ENCODE peak calls at places on chromosome 9, in seven cellular contexts. B, K, N, I, Z, J and S are unnamed samples.

GRCh38 chr9:113511047-113511521 is 47.6 kb downstream of the RGS3 start:
- DNase-seq in B (no peak), K (no peak), J (peak; percentile 54), N (no peak), I (no peak), Z (no peak), S (no peak)

GRCh38 chr9:3865373-3865772 is 339.6 kb upstream of the RFX3 start:
- DNase-seq in J (no peak), N (peak; percentile 35), K (no peak), I (no peak), Z (peak; percentile 73), B (no peak), S (no peak)

GRCh38 chr9:90793729-90794128 is 7.9 kb upstream of the SYK start:
- DNase-seq in J (no peak), K (no peak), I (no peak), B (no peak), Z (no peak), N (no peak), S (no peak)

GRCh38 chr9:88660611-88661010 is 125.6 kb downstream of the NXNL2 start:
- DNase-seq in N (no peak), I (no peak), Z (peak; percentile 33), B (peak; percentile 12), J (peak; percentile 41), K (no peak), S (no peak)

GRCh38 chr9:132168347-132168746 is 6.5 kb downstream of the NTNG2 start:
- DNase-seq in K (no peak), B (no peak), I (no peak), N (no peak), Z (no peak), J (no peak), S (no peak)

GRCh38 chr9:104950838-104951237 is 22.9 kb upstream of the ABCA1 start:
- DNase-seq in N (no peak), J (no peak), I (no peak), Z (no peak), B (no peak), K (no peak), S (no peak)

GRCh38 chr9:36461341-36461740 is 61.3 kb upstream of the RNF38 start:
- DNase-seq in B (no peak), N (peak; percentile 32), K (peak; percentile 6), J (no peak), Z (peak; percentile 59), I (no peak), S (peak; percentile 5)

GRCh38 chr9:69899491-69899890 is 78.9 kb downstream of the CFAP95 start:
- DNase-seq in K (no peak), Z (no peak), N (no peak), I (no peak), B (no peak), J (no peak), S (no peak)

GRCh38 chr9:21931428-21931827 is 62.8 kb downstream of the CDKN2A start:
- DNase-seq in J (no peak), K (no peak), N (no peak), B (no peak), Z (peak; percentile 1), I (no peak), S (no peak)

GRCh38 chr9:77839459-77840140 is 191.5 kb upstream of the GNA14 start:
- DNase-seq in Z (peak; percentile 83), I (no peak), B (peak; percentile 31), K (no peak), N (peak; percentile 75), J (no peak), S (peak; percentile 59)
- H3K4me3 ChIP-seq in Z (no peak overlapping the region), I (no peak overlapping the region), B (no peak overlapping the region), K (no peak overlapping the region), N (no peak overlapping the region), J (no peak overlapping the region), S (no peak overlapping the region)

GRCh38 chr9:137590469-137591383 is at the start of gene ZMYND19:
- DNase-seq in Z (peak; percentile 78), K (peak; percentile 42), J (peak; percentile 89), N (peak; percentile 80), B (peak; percentile 62), I (peak; percentile 82), S (no peak)
- TF ChIP-seq CTCF in Z (no peak), K (no peak), J (no peak), N (no peak), B (no peak), I (no peak), S (no peak)

DNA sequence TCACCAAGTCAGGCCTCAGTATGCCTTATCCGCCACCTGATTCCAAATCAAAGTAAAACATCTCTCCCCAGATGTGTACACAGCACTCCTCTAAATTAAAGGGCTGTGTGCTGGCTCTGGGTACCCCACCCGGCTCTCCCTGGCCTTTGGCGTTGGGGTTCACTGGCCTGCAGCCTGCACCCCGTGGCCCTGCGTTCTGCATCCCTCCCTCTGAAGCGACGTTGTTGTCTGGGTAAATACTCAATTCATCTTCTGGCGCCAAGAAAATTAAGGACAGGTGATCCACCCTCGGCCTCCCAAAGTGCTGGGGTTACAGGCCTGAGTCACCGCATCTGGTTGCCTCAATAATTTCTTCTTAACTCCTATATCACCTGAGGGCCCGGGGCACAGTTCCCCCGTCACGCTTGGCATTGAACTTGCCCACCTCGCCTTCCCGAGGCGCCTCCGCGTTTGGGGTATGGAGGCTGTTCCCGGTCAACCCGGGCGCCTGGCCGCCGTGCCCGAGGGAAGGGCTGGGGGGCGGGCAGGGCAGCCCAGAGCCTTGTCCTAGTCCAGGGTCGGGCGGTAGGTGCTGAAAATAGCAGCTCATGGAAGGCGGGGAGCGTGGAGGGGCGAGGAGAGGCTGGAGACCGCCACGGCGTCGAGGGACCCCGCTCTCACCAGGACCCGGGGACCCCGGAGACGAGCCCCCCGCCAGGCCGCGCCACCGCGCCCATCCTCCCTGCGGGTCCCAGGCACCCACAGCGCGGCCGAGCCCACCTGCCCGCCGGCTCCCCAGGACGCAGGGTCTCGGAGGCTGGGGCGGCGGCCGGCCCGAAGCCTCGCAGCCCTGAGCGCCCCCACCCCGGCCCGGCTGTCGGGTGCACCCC is 531 bp downstream of the ABO start:
- DNase-seq in I (no peak), B (no peak), K (no peak), Z (no peak), J (peak; percentile 35), N (no peak), S (no peak)
- H3K4me3 ChIP-seq in I (peak overlapping the region; percentile 83), B (peak overlapping the region; percentile 32), K (no peak overlapping the region), Z (no peak overlapping the region), J (peak overlapping the region; percentile 79), N (no peak overlapping the region), S (no peak overlapping the region)

DNA sequence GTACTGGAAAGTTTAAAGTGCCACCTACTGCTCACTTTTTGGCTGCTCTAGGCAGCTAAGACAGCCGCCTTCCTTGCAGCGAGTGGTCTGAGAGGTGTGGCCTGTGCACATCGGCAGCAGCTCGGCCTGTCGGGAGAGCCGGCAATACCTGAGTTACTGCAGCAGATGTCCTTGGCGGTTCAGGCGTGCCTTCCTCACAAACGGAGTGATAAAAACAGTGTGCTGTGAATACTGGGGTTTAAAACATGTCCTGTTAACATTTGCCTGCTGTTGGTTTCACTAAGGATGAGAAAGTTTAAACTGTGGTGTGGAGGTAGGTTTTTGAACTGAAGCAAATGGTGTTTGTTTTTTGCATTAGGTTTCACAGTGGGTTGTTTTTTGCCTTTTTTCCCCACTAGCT is 12.9 kb downstream of the TRAF2 start:
- DNase-seq in J (peak; percentile 63), K (no peak), Z (no peak), B (no peak), N (no peak), I (peak; percentile 44), S (no peak)
- TF ChIP-seq CTCF in J (no peak), K (no peak), Z (no peak), B (no peak), N (no peak), I (no peak), S (no peak)

DNA sequence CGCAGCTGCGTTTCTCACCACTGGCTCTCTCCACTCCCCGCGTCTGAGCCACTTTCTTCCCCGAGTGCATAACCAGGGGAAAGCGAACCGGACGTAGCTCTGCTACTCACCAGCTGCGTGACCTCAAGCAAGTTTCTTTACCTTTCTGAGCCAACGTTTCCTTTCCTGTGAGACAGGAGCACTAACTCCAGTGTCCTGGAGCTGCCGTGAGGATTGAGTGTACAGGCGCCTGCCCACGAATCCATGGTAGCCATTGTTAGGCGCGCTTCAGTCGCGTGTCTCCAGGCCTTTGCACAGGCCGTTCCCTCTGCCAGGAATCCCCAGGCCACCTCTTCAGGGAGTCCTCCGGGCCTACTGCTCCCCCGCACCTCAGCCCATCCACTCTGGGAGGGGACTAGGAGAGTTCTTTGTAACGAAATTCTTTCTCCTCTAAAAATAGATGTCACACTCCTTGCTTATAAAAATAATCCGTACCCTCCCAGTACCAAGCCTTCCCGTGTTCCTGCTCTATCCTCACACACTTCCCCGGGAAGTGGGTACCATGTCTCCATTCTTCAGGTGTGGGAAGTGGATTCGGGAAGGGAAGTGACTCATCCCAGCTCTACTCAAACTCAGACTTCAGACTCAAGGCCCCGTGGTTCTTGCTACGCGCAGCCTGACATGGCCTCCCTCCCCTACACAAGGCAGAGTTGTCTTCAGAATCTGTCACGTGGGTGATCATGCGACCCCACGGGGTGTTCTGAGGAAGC is 16.2 kb upstream of the CRB2 start:
- DNase-seq in N (no peak), K (no peak), Z (no peak), J (peak; percentile 66), B (no peak), I (peak; percentile 79), S (no peak)
- H3K4me3 ChIP-seq in N (no peak overlapping the region), K (no peak overlapping the region), Z (no peak overlapping the region), J (no peak overlapping the region), B (no peak overlapping the region), I (peak overlapping the region; percentile 30), S (no peak overlapping the region)

GRCh38 chr9:19642256-19642655 is 146.6 kb downstream of the SLC24A2 start:
- DNase-seq in J (no peak), I (no peak), N (no peak), Z (no peak), K (no peak), B (no peak), S (no peak)
- TF ChIP-seq CTCF in J (no peak), I (no peak), N (no peak), Z (no peak), K (no peak), B (no peak), S (no peak)

GRCh38 chr9:136345281-136346156 is 18.0 kb downstream of the DNLZ start:
- DNase-seq in N (peak; percentile 38), B (no peak), J (peak; percentile 65), K (no peak), I (no peak), Z (peak; percentile 52), S (no peak)
- H3K4me3 ChIP-seq in N (no peak overlapping the region), B (no peak overlapping the region), J (no peak overlapping the region), K (no peak overlapping the region), I (no peak overlapping the region), Z (no peak overlapping the region), S (no peak overlapping the region)

DNA sequence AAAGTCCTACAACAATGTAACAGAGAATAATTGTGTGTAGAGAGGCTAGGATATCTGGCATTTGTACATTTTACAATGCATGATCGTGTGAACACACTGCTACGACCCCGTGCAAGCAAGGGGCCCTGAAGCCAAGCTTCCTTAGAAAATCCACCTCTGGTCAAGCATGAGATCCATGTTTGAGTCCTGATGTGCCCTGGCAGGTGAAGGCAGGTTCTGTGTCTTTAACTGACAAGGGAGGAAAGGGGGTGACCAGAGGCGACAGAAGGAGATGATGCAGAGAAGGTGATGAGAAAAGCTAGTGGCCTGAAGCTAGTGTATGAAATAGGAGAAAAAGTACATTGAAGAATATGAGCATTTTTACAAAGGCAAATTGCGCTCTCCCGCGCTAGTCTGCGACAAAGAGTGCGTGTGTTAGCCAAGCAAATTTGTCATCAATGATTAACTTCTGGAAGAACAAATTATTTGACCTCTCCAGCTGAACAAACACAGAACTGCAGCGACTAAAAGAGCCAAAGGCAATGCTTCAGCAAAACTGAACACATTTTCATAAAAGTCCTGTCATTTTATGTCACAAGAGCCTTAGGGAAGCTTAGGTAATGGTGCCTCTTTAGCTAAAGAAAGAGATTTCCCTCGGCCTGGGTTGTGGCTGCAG is 101.7 kb upstream of the DAPK1 start:
- DNase-seq in I (no peak), B (no peak), N (peak; percentile 26), Z (no peak), K (no peak), J (no peak), S (no peak)
- TF ChIP-seq CTCF in I (no peak), B (no peak), N (no peak), Z (no peak), K (no peak), J (no peak), S (no peak)